ENCODE peak calls at places on chromosomes 12 and 14, in six cellular contexts. X is right lobe of liver, H is suprapubic skin, Q is gastrocnemius medialis, S is ovary, P is IMR-90. W is an unnamed sample.
A peak's percentile ranks its signal among the peaks of the same experiment; 100 is the strongest.

GRCh38 chr12:243381-243780 is 19.3 kb downstream of the SLC6A13 start:
- DNase-seq in X (no peak), H (peak; percentile 21), Q (no peak), S (no peak), P (no peak), W (no peak)

GRCh38 chr12:3047961-3048360 is 29.2 kb upstream of the TSPAN9 start:
- DNase-seq in X (no peak), H (no peak), Q (no peak), S (no peak), P (no peak), W (peak; percentile 72)

GRCh38 chr14:78254911-78255431 is 84.8 kb downstream of the NRXN3 start:
- DNase-seq in X (no peak), H (no peak), Q (no peak), S (peak; percentile 18), P (no peak), W (no peak)

GRCh38 chr14:37899365-37899764 is 303.9 kb downstream of the TTC6 start:
- DNase-seq in X (no peak), H (no peak), Q (no peak), S (no peak), P (no peak), W (no peak)

GRCh38 chr12:2801044-2801783 is 6.4 kb downstream of the FKBP4 start:
- DNase-seq in X (no peak), H (no peak), Q (no peak), S (no peak), P (no peak), W (no peak)

GRCh38 chr14:104112609-104113571 is 25.5 kb upstream of the KIF26A start:
- DNase-seq in X (peak; percentile 18), H (peak; percentile 77), Q (no peak), S (peak; percentile 16), P (no peak), W (peak; percentile 42)

GRCh38 chr12:11228268-11228879 is 41.1 kb downstream of the PRB3 start:
- DNase-seq in X (no peak), H (no peak), Q (no peak), S (no peak), P (peak; percentile 30), W (no peak)

GRCh38 chr12:56687225-56688128 is 607 bp downstream of the PTGES3 start:
- DNase-seq in X (peak; percentile 73), H (peak; percentile 86), Q (peak; percentile 65), S (peak; percentile 56), P (no peak), W (peak; percentile 36)

GRCh38 chr14:80930836-80931389 is 10.6 kb downstream of the CEP128 start:
- DNase-seq in X (no peak), H (no peak), Q (no peak), S (no peak), P (peak; percentile 96), W (no peak)

DNA sequence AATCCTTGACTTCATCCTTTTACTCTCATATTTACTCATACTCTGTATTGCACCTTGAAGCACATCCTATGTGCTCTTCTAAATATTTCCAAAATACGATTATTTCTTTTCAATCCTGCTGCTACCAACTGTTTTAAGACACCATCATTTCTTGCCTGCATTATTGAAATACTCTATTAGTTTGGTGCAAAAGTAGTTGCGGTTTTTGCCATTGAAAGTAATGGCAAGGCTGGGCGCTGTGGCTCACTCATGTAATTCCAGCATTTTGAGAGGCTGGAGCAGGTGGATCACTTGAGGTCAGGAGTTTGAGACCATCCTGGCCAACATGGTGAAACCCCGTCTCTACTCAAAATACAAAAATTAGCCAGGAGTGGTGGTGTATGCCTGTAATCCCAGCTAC is 412.5 kb downstream of the KCNH5 start:
- DNase-seq in X (no peak), H (no peak), Q (no peak), S (no peak), P (no peak), W (no peak)
- H3K27ac ChIP-seq in X (no peak overlapping the region), H (no peak overlapping the region), Q (no peak overlapping the region), S (no peak overlapping the region), P (no peak overlapping the region), W (no peak overlapping the region)

GRCh38 chr14:88270781-88271180 is 52.3 kb downstream of the KCNK10 start:
- DNase-seq in X (peak; percentile 64), H (no peak), Q (no peak), S (no peak), P (no peak), W (no peak)
- TF ChIP-seq POLR2A in X (no peak), H (no peak), Q (no peak), S (no peak), P (no peak), W (no peak)

GRCh38 chr12:30923057-30923456 is 3.5 kb upstream of the TSPAN11 start:
- DNase-seq in X (no peak), H (no peak), Q (no peak), S (no peak), P (no peak), W (no peak)

GRCh38 chr12:30925607-30926242 is 823 bp upstream of the TSPAN11 start:
- DNase-seq in X (no peak), H (no peak), Q (no peak), S (no peak), P (no peak), W (peak; percentile 14)

GRCh38 chr12:30928356-30929264 is 2.1 kb downstream of the TSPAN11 start:
- DNase-seq in X (no peak), H (peak; percentile 64), Q (no peak), S (no peak), P (no peak), W (peak; percentile 25)

GRCh38 chr12:30927210-30927576 is 645 bp downstream of the TSPAN11 start:
- DNase-seq in X (no peak), H (peak; percentile 50), Q (no peak), S (no peak), P (no peak), W (no peak)

DNA sequence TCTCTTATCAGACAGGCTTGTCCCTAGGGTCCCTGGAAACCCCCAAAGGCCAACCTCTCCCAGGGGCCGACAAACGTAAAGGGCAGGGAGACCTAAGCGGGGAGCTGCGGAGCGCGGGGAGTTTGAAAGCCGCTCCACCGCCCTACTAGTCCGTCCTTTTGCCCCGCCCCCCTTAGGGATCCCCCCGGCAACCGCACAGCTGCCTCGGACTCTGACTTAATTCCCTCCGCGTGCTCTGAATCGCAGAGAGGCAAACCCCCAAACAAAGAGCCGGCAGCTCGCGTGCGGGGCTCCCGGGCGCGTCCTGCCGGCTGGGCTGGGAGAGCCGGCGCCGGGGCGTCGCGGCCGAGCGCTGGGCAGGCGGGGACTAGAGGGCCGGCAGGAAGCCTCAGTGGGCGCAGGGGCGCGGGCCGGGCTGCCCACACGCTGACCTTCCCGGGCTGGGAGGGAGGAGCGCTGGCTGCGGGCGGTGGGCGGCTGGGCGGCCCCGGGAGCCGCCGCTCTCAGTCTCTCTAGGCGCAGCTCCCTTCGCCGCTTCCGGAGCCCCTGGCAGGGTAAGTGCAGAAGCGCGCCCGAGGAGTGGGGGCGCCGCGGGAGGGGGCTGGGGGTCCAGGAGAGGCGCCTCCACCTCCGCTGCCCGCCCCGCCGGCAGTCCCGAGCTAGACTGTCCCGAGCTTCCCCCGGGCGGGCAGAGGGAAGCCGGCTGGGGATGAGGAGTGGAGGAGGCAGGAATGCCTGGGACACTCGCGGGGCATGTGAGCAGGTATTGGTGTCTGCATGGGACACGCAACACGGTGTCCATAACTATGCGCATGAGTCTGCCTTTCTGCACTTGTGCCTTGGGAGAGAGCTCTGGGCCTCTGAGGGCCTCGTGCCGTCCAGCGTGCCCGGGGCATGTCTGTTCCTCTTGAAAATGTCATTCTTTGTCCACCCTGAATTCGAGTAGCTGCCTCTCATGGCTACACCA is at the start of gene TSPAN11:
- DNase-seq in X (peak; percentile 28), H (peak; percentile 76), Q (no peak), S (no peak), P (peak; percentile 26), W (no peak)
- H3K4me3 ChIP-seq in X (no peak within 1 kb of the TSS), H (peak within 1 kb of the TSS; percentile 54), Q (peak within 1 kb of the TSS; percentile 30), S (peak within 1 kb of the TSS; percentile 4), P (peak within 1 kb of the TSS; percentile 3), W (peak within 1 kb of the TSS; percentile 32)

GRCh38 chr14:71783101-71783500 is 149.1 kb upstream of the RGS6 start:
- DNase-seq in X (no peak), H (no peak), Q (no peak), S (no peak), P (no peak), W (no peak)

GRCh38 chr14:71780822-71781221 is 151.4 kb upstream of the RGS6 start:
- DNase-seq in X (no peak), H (no peak), Q (no peak), S (no peak), P (no peak), W (no peak)

GRCh38 chr14:71776463-71777359 is 155.5 kb upstream of the RGS6 start:
- DNase-seq in X (no peak), H (no peak), Q (no peak), S (no peak), P (peak; percentile 13), W (no peak)

GRCh38 chr14:71783786-71784185 is 148.4 kb upstream of the RGS6 start:
- DNase-seq in X (no peak), H (no peak), Q (no peak), S (no peak), P (no peak), W (no peak)

GRCh38 chr14:71780075-71780474 is 152.2 kb upstream of the RGS6 start:
- DNase-seq in X (no peak), H (no peak), Q (no peak), S (no peak), P (no peak), W (no peak)
- H3K27ac ChIP-seq in X (no peak overlapping the region), H (no peak overlapping the region), Q (no peak overlapping the region), S (no peak overlapping the region), P (no peak overlapping the region), W (peak overlapping the region; percentile 22)

DNA sequence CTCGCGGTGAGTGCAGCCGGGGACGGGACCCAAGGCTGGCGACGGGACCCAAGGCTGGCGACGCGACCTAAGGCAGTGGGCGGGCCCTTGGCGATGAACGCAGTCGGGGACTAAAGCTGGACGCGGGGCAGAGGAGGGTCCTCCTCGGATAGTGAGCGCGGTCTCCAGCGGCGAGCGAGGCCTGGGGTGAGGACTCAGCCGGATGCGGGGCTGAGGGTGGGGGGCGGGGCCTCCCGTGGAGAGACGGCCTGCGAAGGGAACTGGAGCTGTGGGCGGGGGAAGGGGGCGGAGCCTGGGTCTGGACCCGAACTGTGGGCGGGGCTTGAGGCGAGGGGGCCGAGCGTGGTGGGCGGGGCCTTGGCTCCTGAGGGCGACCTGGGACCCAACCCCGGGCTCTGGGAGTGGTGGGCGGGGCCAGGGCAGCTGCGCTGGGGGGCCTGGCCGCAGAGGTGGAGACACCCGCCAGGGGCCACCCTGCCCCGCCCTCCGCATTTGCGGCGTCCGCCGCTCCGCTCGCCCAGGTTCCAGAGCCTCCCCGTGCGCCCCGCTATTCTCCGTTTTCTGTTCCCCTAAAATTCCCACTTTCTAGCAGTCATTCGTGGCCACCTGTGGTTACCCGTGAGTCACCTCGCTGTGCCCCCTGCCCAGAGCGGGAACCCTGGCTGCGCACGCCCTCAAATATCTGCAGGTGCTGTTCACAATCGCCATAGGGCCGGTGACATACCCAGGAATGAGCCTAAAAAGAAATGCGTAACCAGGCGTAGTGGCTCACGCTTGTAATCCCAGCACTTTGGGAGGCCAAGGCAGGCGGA is 508 bp upstream of the BRF1 start:
- DNase-seq in X (peak; percentile 100), H (peak; percentile 99), Q (peak; percentile 97), S (peak; percentile 99), P (peak; percentile 90), W (peak; percentile 98)
- TF ChIP-seq POLR2A in X (no peak), H (no peak), Q (peak; percentile 49), S (peak; percentile 57), P (peak; percentile 70), W (no peak)

DNA sequence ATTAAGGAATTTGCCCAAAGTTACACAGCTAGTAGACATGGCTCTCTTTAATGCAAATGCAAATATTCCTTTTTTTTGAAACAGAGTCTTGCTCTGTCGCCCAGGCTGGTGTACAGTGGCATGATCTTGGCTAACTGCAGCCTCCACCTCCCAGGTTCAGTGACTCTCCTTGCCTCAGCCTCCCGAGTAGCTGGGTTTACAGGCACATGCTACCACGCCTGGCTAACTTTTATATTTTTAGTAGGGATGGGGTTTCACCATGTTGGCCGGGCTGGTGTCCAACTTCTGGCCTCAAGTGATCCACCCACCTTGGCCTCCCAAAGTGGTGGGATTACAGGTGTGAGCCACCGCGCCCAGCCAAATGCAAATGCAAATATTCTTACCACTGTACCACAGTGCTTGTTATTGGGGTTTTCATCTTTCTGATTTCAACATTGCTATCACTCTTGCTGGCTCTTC is 24.5 kb upstream of the HIGD1C start:
- DNase-seq in X (no peak), H (no peak), Q (peak; percentile 78), S (no peak), P (no peak), W (no peak)
- H3K4me3 ChIP-seq in X (peak overlapping the region; percentile 64), H (peak overlapping the region; percentile 78), Q (peak overlapping the region; percentile 89), S (peak overlapping the region; percentile 69), P (no peak overlapping the region), W (peak overlapping the region; percentile 84)